ENCODE peak calls at places on chromosomes 12 and 14, in seven cellular contexts. E is psoas muscle; U is AG09309; S is CD8-positive, alpha-beta T cell; Y is IMR-90; K is HL-60; A is foreskin fibroblast. T is an unnamed sample.

GRCh38 chr12:98456583-98457573 is 58.5 kb upstream of the TMPO start:
- DNase-seq in S (no peak), E (peak), Y (peak), U (no peak), A (peak), K (peak), T (no peak)

GRCh38 chr12:91113621-91114020 is 2.3 kb upstream of the LUM start:
- DNase-seq in U (no peak), Y (no peak), S (no peak), A (no peak), K (no peak), E (no peak), T (no peak)

GRCh38 chr12:9925746-9926393 is 6.3 kb downstream of the CLEC2A start:
- DNase-seq in E (no peak), Y (peak), K (peak), U (no peak), A (peak), S (peak), T (no peak)

GRCh38 chr14:58353516-58354299 is 42.0 kb upstream of the TOMM20L start:
- DNase-seq in K (no peak), A (no peak), S (no peak), E (no peak), U (no peak), Y (no peak), T (no peak)

GRCh38 chr12:57771873-57772428 is at the start of gene METTL1:
- DNase-seq in A (peak), S (peak), U (peak), Y (peak), K (peak), E (peak), T (peak)

GRCh38 chr14:105168979-105169507 is 467 bp upstream of the JAG2 start:
- DNase-seq in K (no peak), U (no peak), S (no peak), Y (no peak), A (peak), E (no peak), T (no peak)

GRCh38 chr12:30898846-30899245 is 27.7 kb upstream of the TSPAN11 start:
- DNase-seq in S (no peak), K (no peak), U (no peak), E (no peak), A (no peak), Y (no peak), T (no peak)

GRCh38 chr12:56616924-56617323 is 13.2 kb downstream of the BAZ2A start:
- DNase-seq in K (no peak), A (no peak), U (no peak), E (no peak), Y (no peak), S (no peak), T (no peak)

GRCh38 chr14:72796935-72797334 is 97.0 kb downstream of the DPF3 start:
- DNase-seq in U (no peak), Y (no peak), E (no peak), A (no peak), K (no peak), S (no peak), T (no peak)

GRCh38 chr14:89813485-89814080 is 140.9 kb downstream of the EFCAB11 start:
- DNase-seq in Y (peak), S (no peak), U (peak), E (no peak), K (no peak), A (peak), T (peak)

GRCh38 chr12:46401703-46402102 is 29.1 kb upstream of the SLC38A2 start:
- DNase-seq in U (no peak), Y (peak), S (no peak), E (no peak), K (no peak), A (peak), T (no peak)

GRCh38 chr12:57726884-57727757 is 11.4 kb downstream of the AGAP2 start:
- DNase-seq in S (no peak), E (peak), A (no peak), U (no peak), Y (no peak), K (no peak), T (no peak)

GRCh38 chr12:108712925-108713203 is 18.5 kb downstream of the CORO1C start:
- DNase-seq in K (no peak), Y (no peak), E (no peak), U (no peak), A (no peak), S (no peak), T (no peak)

GRCh38 chr12:116162071-116162470 is 115.4 kb downstream of the MED13L start:
- DNase-seq in S (no peak), A (no peak), K (no peak), U (no peak), Y (no peak), E (no peak), T (no peak)

GRCh38 chr14:94992046-94992445 is 165.3 kb downstream of the DICER1 start:
- DNase-seq in S (no peak), E (no peak), U (no peak), A (no peak), K (no peak), Y (no peak), T (no peak)

GRCh38 chr14:106556665-106557289 is 1030.4 kb downstream of the TMEM121 start:
- DNase-seq in E (no peak), A (no peak), K (peak), U (no peak), S (peak), Y (no peak), T (no peak)

GRCh38 chr12:108875280-108875679 is 4.6 kb upstream of the DAO start:
- DNase-seq in U (no peak), S (no peak), K (no peak), E (no peak), Y (no peak), A (no peak), T (no peak)

GRCh38 chr14:89293349-89293916 is 123.6 kb downstream of the FOXN3 start:
- DNase-seq in S (no peak), E (no peak), Y (no peak), U (no peak), K (no peak), A (no peak), T (no peak)

GRCh38 chr12:93050026-93050747 is 121.1 kb upstream of the EEA1 start:
- DNase-seq in U (peak), A (peak), Y (peak), S (no peak), K (no peak), E (no peak), T (no peak)

GRCh38 chr12:82099216-82099615 is 259.0 kb downstream of the CCDC59 start:
- DNase-seq in K (no peak), A (no peak), S (no peak), E (no peak), U (no peak), Y (no peak), T (no peak)

GRCh38 chr14:51304956-51305355 is 64.9 kb downstream of the TMX1 start:
- DNase-seq in K (no peak), A (peak), Y (peak), S (no peak), E (no peak), U (peak), T (peak)

GRCh38 chr14:30153662-30154061 is 226.0 kb upstream of the PRKD1 start:
- DNase-seq in S (no peak), K (no peak), Y (no peak), U (no peak), A (no peak), E (no peak), T (no peak)

GRCh38 chr12:88650715-88651114 is 70.4 kb upstream of the KITLG start:
- DNase-seq in U (peak), K (no peak), A (peak), E (no peak), Y (peak), S (no peak), T (peak)

GRCh38 chr14:44898547-44898946 is 63.2 kb downstream of the KLHL28 start:
- DNase-seq in A (peak), U (no peak), K (no peak), S (no peak), E (no peak), Y (peak), T (no peak)
- H3K4me3 ChIP-seq in A (peak), U (peak), K (no peak), S (no peak), E (peak), Y (peak), T (peak)

DNA sequence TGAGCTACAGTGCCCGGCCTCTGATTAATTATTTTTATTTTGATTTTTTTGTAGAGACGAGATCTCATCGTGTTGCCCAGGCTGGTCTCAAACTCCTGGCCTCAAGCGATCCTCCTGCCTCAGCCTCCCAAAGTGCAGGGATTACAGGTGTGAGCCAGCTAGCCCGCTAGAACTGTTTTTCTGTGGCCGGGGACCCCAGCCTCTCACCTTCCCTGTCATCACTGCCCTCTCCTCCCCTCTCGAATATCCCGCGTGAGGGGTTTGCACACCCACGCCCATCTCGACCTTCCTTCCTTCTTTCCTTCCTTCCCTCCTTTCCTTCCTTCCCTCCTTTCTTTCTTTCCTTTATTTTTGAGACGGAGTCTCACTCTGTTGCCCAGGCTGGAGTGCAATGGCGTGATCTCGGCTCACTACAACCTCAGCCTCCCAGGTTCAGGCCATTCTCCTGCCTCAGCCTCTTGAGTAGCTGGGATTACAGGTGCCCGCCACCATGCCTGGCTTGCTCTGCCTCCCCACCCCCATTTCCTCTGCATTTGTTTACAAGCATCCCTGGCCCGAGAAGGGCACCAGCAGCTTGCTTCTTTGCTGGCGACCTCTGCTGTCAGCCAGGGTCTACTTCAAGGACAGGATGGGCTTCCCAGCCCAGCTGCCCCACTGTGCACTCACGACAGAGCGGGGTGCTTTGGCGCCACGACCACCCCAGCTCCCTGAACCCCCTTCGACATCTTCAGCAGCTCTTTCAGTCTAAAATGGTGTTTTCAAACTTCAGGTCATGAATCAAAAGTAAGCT is 4.3 kb upstream of the TRAF3 start:
- DNase-seq in U (no peak), A (peak), Y (no peak), E (no peak), K (peak), S (no peak), T (no peak)
- TF ChIP-seq CTCF in U (peak), A (peak), Y (peak), E (no peak), K (no peak), S (no peak), T (peak)

GRCh38 chr12:8054821-8055220 is 11.3 kb downstream of the C3AR1 start:
- DNase-seq in U (no peak), Y (no peak), A (no peak), E (no peak), S (no peak), K (no peak), T (no peak)
- H3K4me3 ChIP-seq in U (no peak), Y (no peak), A (no peak), E (no peak), S (no peak), K (no peak), T (no peak)

DNA sequence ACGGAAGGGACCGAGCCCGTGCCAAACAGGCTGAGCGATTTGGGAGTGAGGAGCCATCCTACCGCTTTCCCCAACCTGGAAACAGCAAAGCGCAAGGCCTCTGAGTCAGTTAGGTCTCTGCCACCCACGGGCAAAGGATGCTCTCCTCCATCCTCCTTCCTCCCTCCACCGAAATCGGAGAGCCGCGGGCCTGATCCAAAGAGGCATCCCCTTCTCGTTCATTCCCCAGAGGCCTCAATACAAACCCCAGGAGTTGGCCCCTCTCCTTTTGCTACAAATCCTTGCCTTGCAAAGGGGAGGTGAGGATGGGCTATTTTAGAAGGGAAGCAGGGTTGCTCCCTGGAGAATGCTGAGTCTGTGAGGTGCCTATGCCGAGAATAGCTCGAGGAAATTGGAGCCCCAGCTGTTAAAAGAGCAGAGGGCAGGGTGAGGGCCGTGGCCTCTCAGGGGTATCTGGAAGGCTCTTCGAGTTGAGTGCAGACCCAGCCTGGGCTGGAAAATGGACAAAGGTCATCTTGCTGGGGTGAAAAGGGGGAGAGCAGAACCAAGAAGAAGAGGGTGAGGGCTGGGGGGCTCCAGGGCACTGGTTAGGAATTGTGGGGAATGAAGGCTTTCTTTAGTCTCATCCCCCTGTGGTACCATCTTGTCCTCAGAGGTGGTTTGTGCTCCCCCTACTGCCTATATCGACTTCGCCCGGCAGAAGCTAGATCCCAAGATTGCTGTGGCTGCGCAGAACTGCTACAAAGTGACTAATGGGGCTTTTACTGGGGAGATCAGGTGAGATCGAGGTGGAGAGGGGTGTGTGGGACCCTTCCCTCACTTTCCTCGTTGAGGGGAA is 1.1 kb downstream of the TPI1 start:
- DNase-seq in A (peak), S (no peak), K (no peak), U (no peak), Y (peak), E (no peak), T (no peak)
- TF ChIP-seq CTCF in A (peak), S (no peak), K (no peak), U (peak), Y (peak), E (no peak), T (peak)

DNA sequence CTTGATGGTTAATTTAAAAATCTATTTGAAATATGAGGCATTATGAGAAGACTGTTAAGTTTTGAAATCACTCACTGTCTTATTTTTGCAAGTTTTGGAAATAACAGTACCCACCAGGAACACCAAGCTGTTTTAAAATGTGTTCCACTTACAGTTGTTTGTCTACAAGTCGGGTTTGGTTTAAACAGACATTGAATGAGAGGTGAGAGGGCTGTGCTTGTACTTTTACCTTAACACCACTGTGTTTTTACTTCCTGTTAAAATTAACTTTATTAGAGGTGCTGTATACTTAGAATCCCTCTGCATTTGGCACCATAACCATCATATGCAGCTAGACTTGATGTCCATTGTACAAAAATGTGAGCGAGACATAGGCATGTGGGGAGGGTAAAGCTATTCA is 12.8 kb downstream of the ELK3 start:
- DNase-seq in E (no peak), A (no peak), Y (no peak), S (no peak), U (no peak), K (no peak), T (no peak)
- H3K4me3 ChIP-seq in E (no peak), A (no peak), Y (no peak), S (no peak), U (no peak), K (no peak), T (no peak)

GRCh38 chr14:77991128-77991772 is 178.9 kb upstream of the NRXN3 start:
- DNase-seq in S (no peak), U (no peak), K (no peak), A (no peak), Y (no peak), E (no peak), T (no peak)

GRCh38 chr14:77988096-77988870 is 181.9 kb upstream of the NRXN3 start:
- DNase-seq in Y (no peak), A (no peak), S (no peak), U (no peak), K (no peak), E (no peak), T (no peak)

GRCh38 chr14:77989441-77989891 is 180.7 kb upstream of the NRXN3 start:
- DNase-seq in U (no peak), K (no peak), E (no peak), S (no peak), Y (no peak), A (no peak), T (no peak)

GRCh38 chr14:77986808-77987207 is 183.4 kb upstream of the NRXN3 start:
- DNase-seq in K (no peak), A (no peak), U (no peak), S (no peak), E (no peak), Y (no peak), T (no peak)

GRCh38 chr14:77988966-77989365 is 181.2 kb upstream of the NRXN3 start:
- DNase-seq in S (no peak), A (peak), U (peak), K (no peak), E (peak), Y (peak), T (no peak)
- TF ChIP-seq CTCF in S (no peak), A (no peak), U (no peak), K (no peak), E (no peak), Y (no peak), T (no peak)

DNA sequence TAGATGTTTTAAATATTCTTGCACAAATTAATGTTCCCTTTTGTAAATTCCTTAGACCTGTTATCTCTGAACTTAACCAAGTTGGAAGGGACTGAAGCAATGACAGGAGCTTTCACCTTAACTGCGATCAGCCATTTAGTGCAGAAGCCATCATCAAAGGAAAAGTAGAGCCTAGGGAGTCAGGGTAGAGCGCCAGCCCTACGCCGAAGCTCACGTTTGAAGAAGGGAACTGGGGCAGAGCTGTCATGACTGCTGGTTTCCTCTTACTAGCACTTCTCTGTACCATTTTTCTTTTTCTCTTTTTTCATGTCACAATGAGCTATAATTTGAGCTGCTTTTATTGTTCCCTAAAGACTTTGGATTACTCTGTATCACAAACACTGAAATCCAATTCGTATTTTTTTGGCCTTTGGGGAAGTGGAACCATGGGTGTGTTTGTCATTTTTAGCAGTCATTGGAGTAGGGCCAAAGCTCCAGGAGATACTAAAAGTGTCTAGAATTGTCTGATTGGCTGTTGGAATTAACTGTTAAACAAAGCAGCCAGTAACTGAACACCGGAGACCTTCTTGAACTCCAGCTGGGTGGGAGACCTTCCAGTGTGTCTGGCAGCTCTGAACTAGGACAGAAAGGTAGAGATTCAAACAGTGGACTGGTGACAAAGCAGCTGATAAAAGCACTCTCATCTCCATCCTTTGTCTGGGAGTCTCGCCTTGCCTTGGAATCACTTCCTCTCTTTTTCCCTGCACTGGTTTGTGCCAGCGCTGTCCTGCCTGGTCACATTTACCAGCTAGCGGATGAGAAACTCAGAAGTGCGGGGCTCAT is 9.1 kb downstream of the MTRFR start:
- DNase-seq in A (no peak), S (no peak), U (no peak), Y (peak), E (no peak), K (no peak), T (no peak)
- H3K4me3 ChIP-seq in A (no peak), S (no peak), U (no peak), Y (no peak), E (no peak), K (no peak), T (no peak)